ENCODE peak calls at places on chromosomes 2 and 18, in five cellular contexts. One of them, this sample, is unnamed.
A peak's percentile ranks its signal among the peaks of the same experiment; 100 is the strongest.

GRCh38 chr2:25030702-25031101 is 11.2 kb upstream of the EFR3B start:
- DNase-seq in AG09309: no peak
- DNase-seq in tibial artery: no peak
- DNase-seq in esophagus squamous epithelium: no peak
- DNase-seq in fibroblast of mammary gland: no peak
- DNase-seq in this sample: no peak

GRCh38 chr2:11477994-11478393 is 12.0 kb upstream of the E2F6 start:
- DNase-seq in tibial artery: peak; percentile 93
- DNase-seq in AG09309: peak; percentile 47
- DNase-seq in fibroblast of mammary gland: peak; percentile 88
- DNase-seq in esophagus squamous epithelium: peak; percentile 13
- DNase-seq in this sample: peak; percentile 93

GRCh38 chr2:120395686-120396518 is 50.0 kb downstream of the INHBB start:
- DNase-seq in esophagus squamous epithelium: no peak
- DNase-seq in AG09309: no peak
- DNase-seq in tibial artery: peak; percentile 16
- DNase-seq in fibroblast of mammary gland: no peak
- DNase-seq in this sample: no peak

GRCh38 chr2:126664234-126664633 is 8.3 kb downstream of the GYPC start:
- DNase-seq in fibroblast of mammary gland: no peak
- DNase-seq in tibial artery: no peak
- DNase-seq in esophagus squamous epithelium: no peak
- DNase-seq in AG09309: no peak
- DNase-seq in this sample: no peak

GRCh38 chr2:43158259-43158880 is 68.0 kb downstream of the ZFP36L2 start:
- DNase-seq in tibial artery: peak; percentile 87
- DNase-seq in fibroblast of mammary gland: peak; percentile 89
- DNase-seq in AG09309: peak; percentile 68
- DNase-seq in esophagus squamous epithelium: peak; percentile 39
- DNase-seq in this sample: no peak

GRCh38 chr2:181389524-181389923 is 67.7 kb upstream of the ITGA4 start:
- DNase-seq in AG09309: no peak
- DNase-seq in fibroblast of mammary gland: no peak
- DNase-seq in esophagus squamous epithelium: no peak
- DNase-seq in tibial artery: no peak
- DNase-seq in this sample: no peak

GRCh38 chr2:135942936-135943688 is 42.3 kb downstream of the DARS1 start:
- DNase-seq in esophagus squamous epithelium: no peak
- DNase-seq in tibial artery: no peak
- DNase-seq in AG09309: no peak
- DNase-seq in fibroblast of mammary gland: no peak
- DNase-seq in this sample: no peak

GRCh38 chr18:46360102-46360699 is 256.0 kb downstream of the HAUS1 start:
- DNase-seq in tibial artery: no peak
- DNase-seq in esophagus squamous epithelium: no peak
- DNase-seq in fibroblast of mammary gland: no peak
- DNase-seq in AG09309: no peak
- DNase-seq in this sample: no peak

GRCh38 chr2:27308359-27308875 is at the start of gene UCN:
- DNase-seq in fibroblast of mammary gland: peak; percentile 36
- DNase-seq in esophagus squamous epithelium: no peak
- DNase-seq in AG09309: no peak
- DNase-seq in tibial artery: no peak
- DNase-seq in this sample: no peak

GRCh38 chr18:58858591-58859468 is 5.8 kb upstream of the ZNF532 start:
- DNase-seq in esophagus squamous epithelium: no peak
- DNase-seq in AG09309: no peak
- DNase-seq in fibroblast of mammary gland: peak; percentile 44
- DNase-seq in tibial artery: peak; percentile 69
- DNase-seq in this sample: no peak

GRCh38 chr2:203656522-203657287 is 49.7 kb upstream of the CD28 start:
- DNase-seq in fibroblast of mammary gland: peak; percentile 49
- DNase-seq in tibial artery: peak; percentile 65
- DNase-seq in AG09309: no peak
- DNase-seq in esophagus squamous epithelium: peak; percentile 27
- DNase-seq in this sample: no peak

GRCh38 chr2:216693414-216694100 is 1.8 kb downstream of the IGFBP5 start:
- DNase-seq in fibroblast of mammary gland: no peak
- DNase-seq in tibial artery: no peak
- DNase-seq in esophagus squamous epithelium: no peak
- DNase-seq in AG09309: no peak
- DNase-seq in this sample: no peak

GRCh38 chr2:126657636-126658315 is 1.8 kb downstream of the GYPC start:
- DNase-seq in tibial artery: peak; percentile 79
- DNase-seq in AG09309: peak; percentile 99
- DNase-seq in esophagus squamous epithelium: peak; percentile 34
- DNase-seq in fibroblast of mammary gland: peak; percentile 99
- DNase-seq in this sample: peak; percentile 96

GRCh38 chr2:231411871-231412615 is 16.5 kb downstream of the B3GNT7 start:
- DNase-seq in fibroblast of mammary gland: peak; percentile 72
- DNase-seq in tibial artery: peak; percentile 85
- DNase-seq in esophagus squamous epithelium: peak; percentile 18
- DNase-seq in AG09309: peak; percentile 21
- DNase-seq in this sample: peak; percentile 95

GRCh38 chr2:196171946-196172345 is 568 bp upstream of the STK17B start:
- DNase-seq in fibroblast of mammary gland: no peak
- DNase-seq in tibial artery: no peak
- DNase-seq in esophagus squamous epithelium: no peak
- DNase-seq in AG09309: no peak
- DNase-seq in this sample: no peak

GRCh38 chr18:12336251-12336650 is 28.2 kb downstream of the TUBB6 start:
- DNase-seq in esophagus squamous epithelium: no peak
- DNase-seq in fibroblast of mammary gland: no peak
- DNase-seq in tibial artery: no peak
- DNase-seq in AG09309: no peak
- DNase-seq in this sample: peak; percentile 49

GRCh38 chr18:8084160-8084559 is 517.0 kb downstream of the PTPRM start:
- DNase-seq in esophagus squamous epithelium: no peak
- DNase-seq in fibroblast of mammary gland: peak; percentile 71
- DNase-seq in AG09309: no peak
- DNase-seq in tibial artery: no peak
- DNase-seq in this sample: no peak

GRCh38 chr2:109560265-109560664 is 53.5 kb downstream of the SEPTIN10 start:
- DNase-seq in AG09309: no peak
- DNase-seq in fibroblast of mammary gland: peak; percentile 26
- DNase-seq in tibial artery: no peak
- DNase-seq in esophagus squamous epithelium: no peak
- DNase-seq in this sample: no peak

GRCh38 chr2:48504647-48505327 is 25.2 kb upstream of the STON1 start:
- DNase-seq in esophagus squamous epithelium: no peak
- DNase-seq in fibroblast of mammary gland: peak; percentile 64
- DNase-seq in AG09309: no peak
- DNase-seq in tibial artery: no peak
- DNase-seq in this sample: no peak

GRCh38 chr2:85216051-85216431 is 82.8 kb downstream of the TCF7L1 start:
- DNase-seq in fibroblast of mammary gland: peak; percentile 6
- DNase-seq in esophagus squamous epithelium: no peak
- DNase-seq in tibial artery: no peak
- DNase-seq in AG09309: no peak
- DNase-seq in this sample: peak; percentile 88

GRCh38 chr18:42306208-42306980 is 351.4 kb downstream of the PIK3C3 start:
- DNase-seq in esophagus squamous epithelium: no peak
- DNase-seq in tibial artery: no peak
- DNase-seq in AG09309: no peak
- DNase-seq in fibroblast of mammary gland: peak; percentile 30
- DNase-seq in this sample: no peak

GRCh38 chr2:236295481-236295880 is 31.3 kb upstream of the ASB18 start:
- DNase-seq in fibroblast of mammary gland: no peak
- DNase-seq in esophagus squamous epithelium: no peak
- DNase-seq in AG09309: no peak
- DNase-seq in tibial artery: no peak
- DNase-seq in this sample: no peak

GRCh38 chr2:128641421-128642095 is 322.9 kb upstream of the HS6ST1 start:
- DNase-seq in esophagus squamous epithelium: no peak
- DNase-seq in tibial artery: no peak
- DNase-seq in AG09309: no peak
- DNase-seq in fibroblast of mammary gland: no peak
- DNase-seq in this sample: peak; percentile 71

GRCh38 chr2:239268549-239268948 is 132.3 kb downstream of the HDAC4 start:
- DNase-seq in fibroblast of mammary gland: no peak
- DNase-seq in AG09309: no peak
- DNase-seq in esophagus squamous epithelium: no peak
- DNase-seq in tibial artery: no peak
- DNase-seq in this sample: no peak

GRCh38 chr2:64697286-64698023 is 43.7 kb upstream of the SERTAD2 start:
- DNase-seq in fibroblast of mammary gland: peak; percentile 11
- DNase-seq in esophagus squamous epithelium: no peak
- DNase-seq in tibial artery: no peak
- DNase-seq in AG09309: no peak
- DNase-seq in this sample: no peak

GRCh38 chr2:241797441-241798080 is 11.4 kb upstream of the NEU4 start:
- DNase-seq in tibial artery: peak; percentile 12
- DNase-seq in fibroblast of mammary gland: no peak
- DNase-seq in AG09309: no peak
- DNase-seq in esophagus squamous epithelium: no peak
- DNase-seq in this sample: no peak

GRCh38 chr2:241796610-241797138 is 12.3 kb upstream of the NEU4 start:
- DNase-seq in fibroblast of mammary gland: no peak
- DNase-seq in tibial artery: no peak
- DNase-seq in AG09309: no peak
- DNase-seq in esophagus squamous epithelium: no peak
- DNase-seq in this sample: no peak

GRCh38 chr2:241798081-241798630 is 10.8 kb upstream of the NEU4 start:
- DNase-seq in esophagus squamous epithelium: no peak
- DNase-seq in tibial artery: peak; percentile 18
- DNase-seq in fibroblast of mammary gland: no peak
- DNase-seq in AG09309: no peak
- DNase-seq in this sample: no peak

GRCh38 chr2:241799522-241800197 is 9.3 kb upstream of the NEU4 start:
- DNase-seq in tibial artery: no peak
- DNase-seq in AG09309: no peak
- DNase-seq in fibroblast of mammary gland: no peak
- DNase-seq in esophagus squamous epithelium: no peak
- DNase-seq in this sample: no peak

GRCh38 chr2:241798631-241799521 is 10.1 kb upstream of the NEU4 start:
- DNase-seq in AG09309: no peak
- DNase-seq in fibroblast of mammary gland: no peak
- DNase-seq in tibial artery: peak; percentile 9
- DNase-seq in esophagus squamous epithelium: no peak
- DNase-seq in this sample: no peak
- TF ChIP-seq CTCF in AG09309: no peak
- TF ChIP-seq CTCF in fibroblast of mammary gland: no peak
- TF ChIP-seq CTCF in tibial artery: no peak
- TF ChIP-seq CTCF in esophagus squamous epithelium: no peak
- TF ChIP-seq CTCF in this sample: no peak

GRCh38 chr2:104969564-104969963 is 68.3 kb upstream of the MRPS9 start:
- DNase-seq in esophagus squamous epithelium: no peak
- DNase-seq in tibial artery: no peak
- DNase-seq in AG09309: no peak
- DNase-seq in fibroblast of mammary gland: no peak
- DNase-seq in this sample: no peak

DNA sequence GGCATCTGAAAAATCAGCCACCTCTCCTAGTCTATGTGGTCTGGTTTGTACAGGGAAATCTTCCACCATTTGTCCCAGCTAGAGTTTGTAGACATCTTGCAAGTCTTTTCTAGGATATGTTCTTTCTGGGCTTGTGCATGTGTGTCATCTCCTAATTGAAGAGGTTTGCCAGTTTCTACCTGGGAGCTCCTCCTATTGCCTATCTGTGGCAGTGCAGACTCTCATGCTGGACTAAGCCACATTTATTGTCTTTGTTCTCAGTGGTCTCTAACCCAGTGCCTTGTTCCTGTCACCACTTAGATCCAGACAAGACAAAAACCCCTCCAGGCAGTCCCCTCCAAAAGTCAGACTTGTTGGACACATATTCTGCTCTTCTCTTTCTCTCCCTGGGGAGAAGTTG is 72.0 kb upstream of the MRPS9 start:
- DNase-seq in AG09309: no peak
- DNase-seq in esophagus squamous epithelium: no peak
- DNase-seq in tibial artery: no peak
- DNase-seq in fibroblast of mammary gland: no peak
- DNase-seq in this sample: no peak
- TF ChIP-seq CTCF in AG09309: no peak
- TF ChIP-seq CTCF in esophagus squamous epithelium: no peak
- TF ChIP-seq CTCF in tibial artery: no peak
- TF ChIP-seq CTCF in fibroblast of mammary gland: no peak
- TF ChIP-seq CTCF in this sample: no peak

GRCh38 chr18:74163019-74163656 is 14.8 kb downstream of the TIMM21 start:
- DNase-seq in esophagus squamous epithelium: no peak
- DNase-seq in fibroblast of mammary gland: no peak
- DNase-seq in AG09309: no peak
- DNase-seq in tibial artery: no peak
- DNase-seq in this sample: no peak
- TF ChIP-seq CTCF in esophagus squamous epithelium: no peak
- TF ChIP-seq CTCF in fibroblast of mammary gland: peak; percentile 3
- TF ChIP-seq CTCF in AG09309: no peak
- TF ChIP-seq CTCF in tibial artery: no peak
- TF ChIP-seq CTCF in this sample: no peak

DNA sequence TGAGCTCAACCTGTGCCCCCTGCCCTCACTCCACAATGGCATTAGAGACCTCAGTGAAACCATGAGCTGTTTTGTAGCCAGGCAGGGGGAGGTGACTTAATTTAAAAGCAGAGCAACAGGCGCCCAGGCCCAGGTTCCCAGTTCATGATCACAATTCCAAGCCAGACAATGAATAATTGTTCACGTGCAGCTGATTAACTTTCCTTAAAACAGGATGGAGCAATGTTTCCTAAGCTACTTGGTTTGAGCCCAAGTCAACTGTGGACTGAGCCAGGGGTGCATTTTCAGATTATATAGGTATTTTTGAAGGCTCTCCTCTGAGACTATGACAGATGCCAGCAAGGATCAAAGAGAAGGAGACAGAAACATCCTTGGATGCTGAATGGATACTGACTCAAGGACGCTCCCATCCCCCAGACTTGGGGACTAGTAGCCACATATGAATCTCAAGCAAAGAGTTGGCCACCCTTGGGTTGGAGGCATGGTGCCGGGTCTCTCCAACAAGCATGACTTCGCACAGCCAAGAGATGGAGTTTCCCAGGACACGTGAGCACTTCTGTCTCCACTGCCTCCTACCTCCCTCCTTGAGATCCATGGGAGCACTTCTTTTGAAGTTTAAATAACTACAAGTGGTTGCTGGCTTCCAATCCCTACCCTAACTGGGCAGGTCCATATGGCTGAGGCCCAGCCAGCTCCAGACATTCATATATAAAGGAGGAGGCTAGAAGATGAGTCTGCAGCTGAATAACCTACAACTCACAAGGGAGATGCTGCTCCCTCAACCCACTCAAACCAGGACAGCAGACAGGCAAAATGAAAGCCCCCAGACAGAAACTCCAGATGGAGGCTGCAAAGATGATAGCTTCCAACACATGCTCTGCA is 12.7 kb downstream of the SMAD7 start:
- DNase-seq in AG09309: no peak
- DNase-seq in fibroblast of mammary gland: no peak
- DNase-seq in esophagus squamous epithelium: no peak
- DNase-seq in tibial artery: no peak
- DNase-seq in this sample: no peak
- TF ChIP-seq CTCF in AG09309: no peak
- TF ChIP-seq CTCF in fibroblast of mammary gland: no peak
- TF ChIP-seq CTCF in esophagus squamous epithelium: no peak
- TF ChIP-seq CTCF in tibial artery: no peak
- TF ChIP-seq CTCF in this sample: no peak

GRCh38 chr18:34457761-34458160 is 233.0 kb upstream of the NOL4 start:
- DNase-seq in AG09309: no peak
- DNase-seq in fibroblast of mammary gland: no peak
- DNase-seq in tibial artery: no peak
- DNase-seq in esophagus squamous epithelium: no peak
- DNase-seq in this sample: no peak
- TF ChIP-seq CTCF in AG09309: no peak
- TF ChIP-seq CTCF in fibroblast of mammary gland: no peak
- TF ChIP-seq CTCF in tibial artery: no peak
- TF ChIP-seq CTCF in esophagus squamous epithelium: no peak
- TF ChIP-seq CTCF in this sample: no peak

This sample was measured in osteocyte.